ENCODE peak calls at places on chromosomes 5 and 9, in six cellular contexts. Q is lung; E is fibroblast of lung; X is activated T-helper 1 cell treated with anti-CD3 and anti-CD28 coated beads, Interleukin-2, amount 50 U/mL, for 16 hours; R is astrocyte of the hippocampus; J is dorsolateral prefrontal cortex. A is an unnamed sample.

GRCh38 chr5:142671801-142672200 is 14.1 kb downstream of the FGF1 start:
- DNase-seq in X (no peak), J (no peak), E (peak), R (peak), Q (no peak), A (no peak)

GRCh38 chr9:135533674-135534073 is 12.3 kb upstream of the OBP2A start:
- DNase-seq in E (no peak), R (no peak), X (no peak), Q (no peak), J (no peak), A (no peak)

GRCh38 chr9:15724006-15724405 is 171.2 kb downstream of the CCDC171 start:
- DNase-seq in J (no peak), E (peak), R (peak), Q (no peak), X (no peak), A (no peak)

GRCh38 chr5:32709789-32710334 is 1.3 kb upstream of the NPR3 start:
- DNase-seq in R (peak), J (peak), E (peak), X (no peak), Q (peak), A (peak)

GRCh38 chr9:99967457-99967856 is 61.0 kb downstream of the STX17 start:
- DNase-seq in R (no peak), Q (no peak), E (no peak), X (no peak), J (no peak), A (no peak)

GRCh38 chr9:32596096-32596865 is 23.3 kb upstream of the NDUFB6 start:
- DNase-seq in X (no peak), E (no peak), J (no peak), R (no peak), Q (no peak), A (no peak)

GRCh38 chr5:43154424-43154823 is 33.7 kb downstream of the ZNF131 start:
- DNase-seq in X (no peak), J (no peak), E (no peak), R (no peak), Q (no peak), A (no peak)

GRCh38 chr9:126152622-126153362 is 173.8 kb upstream of the MVB12B start:
- DNase-seq in Q (peak), J (no peak), X (no peak), R (no peak), E (no peak), A (no peak)

GRCh38 chr5:128426090-128426534 is 111.9 kb downstream of the FBN2 start:
- DNase-seq in E (no peak), J (no peak), X (no peak), R (peak), Q (no peak), A (no peak)

GRCh38 chr9:88587182-88587581 is 52.2 kb downstream of the NXNL2 start:
- DNase-seq in X (no peak), J (no peak), E (no peak), Q (no peak), R (no peak), A (peak)

GRCh38 chr9:109497193-109498165 is 628 bp downstream of the PTPN3 start:
- DNase-seq in Q (no peak), X (no peak), J (no peak), E (no peak), R (peak), A (no peak)

GRCh38 chr5:120817044-120817985 is 353.2 kb downstream of the PRR16 start:
- DNase-seq in Q (no peak), J (no peak), E (peak), R (peak), X (no peak), A (no peak)

GRCh38 chr5:168404366-168404765 is 81.9 kb upstream of the RARS1 start:
- DNase-seq in Q (no peak), E (peak), J (no peak), X (no peak), R (peak), A (no peak)

GRCh38 chr5:78964889-78965288 is 20.2 kb downstream of the ARSB start:
- DNase-seq in Q (no peak), E (peak), X (no peak), R (peak), J (no peak), A (peak)

GRCh38 chr5:179340465-179340864 is 4.8 kb downstream of the ADAMTS2 start:
- DNase-seq in E (no peak), Q (no peak), R (no peak), X (no peak), J (no peak), A (no peak)

GRCh38 chr9:33117306-33117705 is 40.8 kb upstream of the SMU1 start:
- DNase-seq in J (no peak), E (peak), X (no peak), R (peak), Q (no peak), A (no peak)

GRCh38 chr5:74657165-74657564 is 16.6 kb upstream of the ENC1 start:
- DNase-seq in Q (no peak), X (no peak), E (no peak), R (no peak), J (no peak), A (no peak)

GRCh38 chr5:78506296-78507049 is 142.1 kb downstream of the LHFPL2 start:
- DNase-seq in E (peak), X (no peak), R (peak), J (no peak), Q (no peak), A (no peak)

GRCh38 chr9:133732351-133733073 is 5.6 kb downstream of the SARDH start:
- DNase-seq in Q (no peak), J (peak), X (no peak), E (no peak), R (no peak), A (no peak)

GRCh38 chr9:37971691-37972090 is 67.8 kb upstream of the SLC25A51 start:
- DNase-seq in R (no peak), Q (no peak), J (no peak), E (no peak), X (no peak), A (no peak)

GRCh38 chr5:54229041-54229780 is 81.2 kb downstream of the ARL15 start:
- DNase-seq in X (peak), J (peak), Q (peak), R (peak), E (peak), A (peak)

GRCh38 chr9:129414377-129415021 is 206.4 kb downstream of the C9orf50 start:
- DNase-seq in E (peak), X (no peak), J (no peak), R (peak), Q (no peak), A (no peak)

GRCh38 chr5:146051678-146052077 is 53.7 kb downstream of the PLAC8L1 start:
- DNase-seq in R (peak), Q (no peak), E (no peak), X (no peak), J (no peak), A (no peak)

GRCh38 chr5:36724429-36725332 is 118.3 kb downstream of the SLC1A3 start:
- DNase-seq in Q (peak), E (no peak), R (no peak), J (no peak), X (no peak), A (peak)

GRCh38 chr5:135163391-135163790 is 129.4 kb upstream of the PITX1 start:
- DNase-seq in J (no peak), E (no peak), Q (no peak), X (no peak), R (no peak), A (no peak)

GRCh38 chr9:112777914-112778313 is 27.4 kb downstream of the SNX30 start:
- DNase-seq in E (no peak), X (no peak), J (no peak), R (peak), Q (no peak), A (no peak)

GRCh38 chr5:172455511-172456061 is 1.3 kb upstream of the SH3PXD2B start:
- DNase-seq in X (no peak), R (peak), E (peak), J (peak), Q (no peak), A (peak)

GRCh38 chr9:14188011-14188410 is 125.9 kb downstream of the NFIB start:
- DNase-seq in R (no peak), J (no peak), Q (no peak), X (no peak), E (no peak), A (no peak)

GRCh38 chr9:129333961-129334743 is 156.1 kb upstream of the IER5L start:
- DNase-seq in R (peak), X (no peak), Q (peak), E (peak), J (peak), A (peak)

GRCh38 chr5:36276864-36277263 is 24.8 kb downstream of the RANBP3L start:
- DNase-seq in J (peak), E (no peak), Q (no peak), X (no peak), R (no peak), A (no peak)

GRCh38 chr5:34849253-34849652 is 10.3 kb downstream of the TTC23L start:
- DNase-seq in Q (no peak), J (no peak), X (no peak), R (no peak), E (no peak), A (no peak)

GRCh38 chr9:87063246-87063645 is 115.9 kb upstream of the GAS1 start:
- DNase-seq in E (no peak), R (no peak), J (no peak), X (no peak), Q (no peak), A (no peak)

GRCh38 chr9:87336914-87337333 is 160.7 kb upstream of the DAPK1 start:
- DNase-seq in E (peak), J (no peak), R (peak), Q (no peak), X (no peak), A (peak)

GRCh38 chr5:90390933-90391332 is 18.6 kb downstream of the CETN3 start:
- DNase-seq in R (peak), J (no peak), X (no peak), Q (no peak), E (no peak), A (no peak)

GRCh38 chr5:55037046-55037771 is 13.2 kb downstream of the GZMK start:
- DNase-seq in E (peak), R (no peak), Q (no peak), X (peak), J (no peak), A (peak)